ENCODE peak calls at places on chromosomes 6 and 20, in nine cellular contexts. One of them, this sample, is unnamed.

GRCh38 chr20:35828434-35828833 is 56.6 kb downstream of the PHF20 start:
- DNase-seq in ovary: no peak
- DNase-seq in left ventricle myocardium superior: peak; percentile 76
- DNase-seq in AG20443: no peak
- DNase-seq in NK-92 treated with Interleukin-12 subunit alpha and Interleukin-12 subunit beta, amount 100 ng/mL, for 24 hours: no peak
- DNase-seq in GM03348: no peak
- DNase-seq in foreskin fibroblast: peak; percentile 70
- DNase-seq in amygdala: no peak
- DNase-seq in activated naive CD8-positive, alpha-beta T cell treated with anti-CD3 and anti-CD28 coated beads, Interleukin-2, amount 50 U/mL, for 16 hours: no peak
- DNase-seq in this sample: no peak

GRCh38 chr20:40942775-40943174 is 85.8 kb upstream of the TOP1 start:
- DNase-seq in activated naive CD8-positive, alpha-beta T cell treated with anti-CD3 and anti-CD28 coated beads, Interleukin-2, amount 50 U/mL, for 16 hours: no peak
- DNase-seq in NK-92 treated with Interleukin-12 subunit alpha and Interleukin-12 subunit beta, amount 100 ng/mL, for 24 hours: no peak
- DNase-seq in AG20443: no peak
- DNase-seq in ovary: no peak
- DNase-seq in foreskin fibroblast: no peak
- DNase-seq in amygdala: no peak
- DNase-seq in GM03348: no peak
- DNase-seq in left ventricle myocardium superior: no peak
- DNase-seq in this sample: no peak

GRCh38 chr20:13995086-13995665 is at the start of gene MACROD2:
- DNase-seq in NK-92 treated with Interleukin-12 subunit alpha and Interleukin-12 subunit beta, amount 100 ng/mL, for 24 hours: no peak
- DNase-seq in amygdala: peak; percentile 75
- DNase-seq in ovary: peak; percentile 97
- DNase-seq in GM03348: peak; percentile 100
- DNase-seq in left ventricle myocardium superior: peak; percentile 93
- DNase-seq in foreskin fibroblast: peak; percentile 97
- DNase-seq in activated naive CD8-positive, alpha-beta T cell treated with anti-CD3 and anti-CD28 coated beads, Interleukin-2, amount 50 U/mL, for 16 hours: no peak
- DNase-seq in AG20443: peak; percentile 100
- DNase-seq in this sample: peak; percentile 92

GRCh38 chr6:157093555-157093954 is 229.8 kb downstream of the TMEM242 start:
- DNase-seq in amygdala: no peak
- DNase-seq in NK-92 treated with Interleukin-12 subunit alpha and Interleukin-12 subunit beta, amount 100 ng/mL, for 24 hours: no peak
- DNase-seq in activated naive CD8-positive, alpha-beta T cell treated with anti-CD3 and anti-CD28 coated beads, Interleukin-2, amount 50 U/mL, for 16 hours: no peak
- DNase-seq in ovary: no peak
- DNase-seq in left ventricle myocardium superior: no peak
- DNase-seq in GM03348: no peak
- DNase-seq in foreskin fibroblast: no peak
- DNase-seq in AG20443: no peak
- DNase-seq in this sample: no peak

GRCh38 chr6:157965387-157965786 is 16.3 kb upstream of the SYNJ2 start:
- DNase-seq in AG20443: no peak
- DNase-seq in activated naive CD8-positive, alpha-beta T cell treated with anti-CD3 and anti-CD28 coated beads, Interleukin-2, amount 50 U/mL, for 16 hours: no peak
- DNase-seq in ovary: no peak
- DNase-seq in foreskin fibroblast: no peak
- DNase-seq in GM03348: no peak
- DNase-seq in amygdala: no peak
- DNase-seq in left ventricle myocardium superior: no peak
- DNase-seq in NK-92 treated with Interleukin-12 subunit alpha and Interleukin-12 subunit beta, amount 100 ng/mL, for 24 hours: no peak
- DNase-seq in this sample: no peak

GRCh38 chr20:33537608-33538007 is 47.7 kb downstream of the CBFA2T2 start:
- DNase-seq in NK-92 treated with Interleukin-12 subunit alpha and Interleukin-12 subunit beta, amount 100 ng/mL, for 24 hours: no peak
- DNase-seq in GM03348: no peak
- DNase-seq in ovary: no peak
- DNase-seq in left ventricle myocardium superior: no peak
- DNase-seq in activated naive CD8-positive, alpha-beta T cell treated with anti-CD3 and anti-CD28 coated beads, Interleukin-2, amount 50 U/mL, for 16 hours: no peak
- DNase-seq in AG20443: no peak
- DNase-seq in foreskin fibroblast: no peak
- DNase-seq in amygdala: no peak
- DNase-seq in this sample: no peak

GRCh38 chr6:144655376-144655775 is 370.2 kb downstream of the UTRN start:
- DNase-seq in AG20443: no peak
- DNase-seq in activated naive CD8-positive, alpha-beta T cell treated with anti-CD3 and anti-CD28 coated beads, Interleukin-2, amount 50 U/mL, for 16 hours: no peak
- DNase-seq in foreskin fibroblast: peak; percentile 71
- DNase-seq in ovary: no peak
- DNase-seq in amygdala: no peak
- DNase-seq in GM03348: no peak
- DNase-seq in NK-92 treated with Interleukin-12 subunit alpha and Interleukin-12 subunit beta, amount 100 ng/mL, for 24 hours: no peak
- DNase-seq in left ventricle myocardium superior: no peak
- DNase-seq in this sample: no peak

GRCh38 chr20:58045156-58045555 is 183.3 kb downstream of the ANKRD60 start:
- DNase-seq in AG20443: no peak
- DNase-seq in NK-92 treated with Interleukin-12 subunit alpha and Interleukin-12 subunit beta, amount 100 ng/mL, for 24 hours: no peak
- DNase-seq in left ventricle myocardium superior: no peak
- DNase-seq in activated naive CD8-positive, alpha-beta T cell treated with anti-CD3 and anti-CD28 coated beads, Interleukin-2, amount 50 U/mL, for 16 hours: no peak
- DNase-seq in GM03348: no peak
- DNase-seq in foreskin fibroblast: no peak
- DNase-seq in amygdala: no peak
- DNase-seq in ovary: no peak
- DNase-seq in this sample: no peak